ENCODE peak calls at places on chromosomes 3 and 15, in five cellular contexts. One of them, this sample, is unnamed.

GRCh38 chr15:39236375-39236774 is 344.5 kb upstream of the THBS1 start:
- DNase-seq in ovary: no peak
- DNase-seq in AG10803: no peak
- DNase-seq in pancreas: no peak
- DNase-seq in A549: no peak
- DNase-seq in this sample: no peak

GRCh38 chr3:119514637-119515036 is 16.3 kb downstream of the TIMMDC1 start:
- DNase-seq in ovary: no peak
- DNase-seq in AG10803: no peak
- DNase-seq in pancreas: no peak
- DNase-seq in A549: no peak
- DNase-seq in this sample: no peak

GRCh38 chr15:67902579-67902979 is 62.7 kb upstream of the RNU6-1 start:
- DNase-seq in ovary: no peak
- DNase-seq in AG10803: no peak
- DNase-seq in pancreas: no peak
- DNase-seq in A549: no peak
- DNase-seq in this sample: peak; percentile 91

GRCh38 chr3:183555541-183556081 is at the start of gene KLHL6:
- DNase-seq in ovary: no peak
- DNase-seq in AG10803: no peak
- DNase-seq in pancreas: no peak
- DNase-seq in A549: no peak
- DNase-seq in this sample: peak; percentile 89

GRCh38 chr3:52204337-52205073 is 6.5 kb downstream of the ALAS1 start:
- DNase-seq in ovary: no peak
- DNase-seq in AG10803: no peak
- DNase-seq in pancreas: no peak
- DNase-seq in A549: no peak
- DNase-seq in this sample: no peak

GRCh38 chr3:110608566-110608965 is 463.1 kb upstream of the NECTIN3 start:
- DNase-seq in ovary: no peak
- DNase-seq in AG10803: peak; percentile 52
- DNase-seq in pancreas: no peak
- DNase-seq in A549: no peak
- DNase-seq in this sample: no peak

GRCh38 chr3:48716508-48716981 is 476 bp downstream of the IP6K2 start:
- DNase-seq in ovary: no peak
- DNase-seq in AG10803: no peak
- DNase-seq in pancreas: no peak
- DNase-seq in A549: no peak
- DNase-seq in this sample: peak; percentile 58

GRCh38 chr3:13461169-13462124 is 18.7 kb upstream of the HDAC11 start:
- DNase-seq in ovary: peak; percentile 56
- DNase-seq in AG10803: no peak
- DNase-seq in pancreas: peak; percentile 82
- DNase-seq in A549: peak; percentile 84
- DNase-seq in this sample: peak; percentile 90

GRCh38 chr3:170572665-170573253 is 13.1 kb downstream of the SLC7A14 start:
- DNase-seq in ovary: no peak
- DNase-seq in AG10803: peak; percentile 74
- DNase-seq in pancreas: no peak
- DNase-seq in A549: peak; percentile 9
- DNase-seq in this sample: peak; percentile 83

GRCh38 chr3:149471991-149472390 is 2.5 kb upstream of the TM4SF4 start:
- DNase-seq in ovary: no peak
- DNase-seq in AG10803: peak; percentile 45
- DNase-seq in pancreas: no peak
- DNase-seq in A549: peak; percentile 37
- DNase-seq in this sample: no peak

GRCh38 chr15:95930659-95931375 is 399.7 kb upstream of the NR2F2 start:
- DNase-seq in ovary: peak; percentile 63
- DNase-seq in AG10803: no peak
- DNase-seq in pancreas: no peak
- DNase-seq in A549: no peak
- DNase-seq in this sample: no peak

GRCh38 chr3:161689699-161690098 is 193.1 kb downstream of the OTOL1 start:
- DNase-seq in ovary: no peak
- DNase-seq in AG10803: no peak
- DNase-seq in pancreas: no peak
- DNase-seq in A549: no peak
- DNase-seq in this sample: no peak

GRCh38 chr15:25812073-25812472 is 51.1 kb downstream of the ATP10A start:
- DNase-seq in ovary: no peak
- DNase-seq in AG10803: no peak
- DNase-seq in pancreas: no peak
- DNase-seq in A549: no peak
- DNase-seq in this sample: no peak

GRCh38 chr15:52309154-52309548 is 13.5 kb upstream of the MYO5C start:
- DNase-seq in ovary: no peak
- DNase-seq in AG10803: no peak
- DNase-seq in pancreas: no peak
- DNase-seq in A549: no peak
- DNase-seq in this sample: peak; percentile 80

GRCh38 chr3:42376397-42376798 is 34.0 kb downstream of the LYZL4 start:
- DNase-seq in ovary: no peak
- DNase-seq in AG10803: peak; percentile 50
- DNase-seq in pancreas: no peak
- DNase-seq in A549: no peak
- DNase-seq in this sample: no peak

GRCh38 chr3:74033366-74033765 is 408.6 kb upstream of the PDZRN3 start:
- DNase-seq in ovary: no peak
- DNase-seq in AG10803: no peak
- DNase-seq in pancreas: no peak
- DNase-seq in A549: no peak
- DNase-seq in this sample: no peak

GRCh38 chr3:186097663-186098451 is 11.0 kb downstream of the ETV5 start:
- DNase-seq in ovary: no peak
- DNase-seq in AG10803: peak; percentile 77
- DNase-seq in pancreas: peak; percentile 73
- DNase-seq in A549: peak; percentile 91
- DNase-seq in this sample: no peak

GRCh38 chr3:17741621-17742091 is 775 bp downstream of the TBC1D5 start:
- DNase-seq in ovary: no peak
- DNase-seq in AG10803: no peak
- DNase-seq in pancreas: no peak
- DNase-seq in A549: no peak
- DNase-seq in this sample: no peak

GRCh38 chr3:171838218-171838720 is 4.9 kb upstream of the TMEM212 start:
- DNase-seq in ovary: peak; percentile 65
- DNase-seq in AG10803: peak; percentile 88
- DNase-seq in pancreas: no peak
- DNase-seq in A549: peak; percentile 62
- DNase-seq in this sample: no peak
- TF ChIP-seq CTCF in ovary: no peak
- TF ChIP-seq CTCF in AG10803: peak; percentile 38
- TF ChIP-seq CTCF in pancreas: no peak
- TF ChIP-seq CTCF in A549: no peak
- TF ChIP-seq CTCF in this sample: no peak

DNA sequence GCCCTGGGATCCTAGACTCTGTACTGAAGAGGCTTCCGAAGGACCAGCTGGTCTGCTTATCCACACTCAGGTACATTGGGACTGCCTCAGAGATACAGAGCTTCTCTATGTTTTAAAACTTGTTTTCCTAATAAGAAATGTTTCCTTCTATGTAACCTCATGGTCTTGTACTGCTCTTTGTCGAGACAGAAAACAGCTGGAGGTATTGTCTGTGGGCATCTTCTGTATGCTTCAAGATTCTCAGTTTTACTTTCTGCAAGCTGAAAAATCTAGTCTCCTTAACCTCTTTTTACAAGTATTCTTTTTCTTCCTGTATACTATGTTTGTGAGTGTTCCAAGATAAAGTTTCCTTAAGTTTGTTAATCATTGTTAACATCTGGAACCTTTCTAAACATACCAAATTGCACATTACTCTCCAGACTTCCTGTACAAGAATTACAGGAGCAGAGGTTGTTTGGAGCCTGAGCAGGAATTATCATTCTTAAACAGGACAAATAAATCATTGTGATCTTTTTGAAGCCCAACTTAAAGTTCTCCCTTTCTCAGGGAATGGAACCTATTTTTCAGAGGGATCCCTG is 358.3 kb upstream of the CFAP20DC start:
- DNase-seq in ovary: no peak
- DNase-seq in AG10803: peak; percentile 38
- DNase-seq in pancreas: no peak
- DNase-seq in A549: no peak
- DNase-seq in this sample: peak; percentile 73
- H3K4me3 ChIP-seq in ovary: no peak overlapping the region
- H3K4me3 ChIP-seq in AG10803: no peak overlapping the region
- H3K4me3 ChIP-seq in pancreas: no peak overlapping the region
- H3K4me3 ChIP-seq in A549: no peak overlapping the region
- H3K4me3 ChIP-seq in this sample: no peak overlapping the region

GRCh38 chr3:78736863-78737262 is 1030.9 kb downstream of the ROBO1 start:
- DNase-seq in ovary: no peak
- DNase-seq in AG10803: peak; percentile 16
- DNase-seq in pancreas: no peak
- DNase-seq in A549: peak; percentile 43
- DNase-seq in this sample: peak; percentile 77

GRCh38 chr3:78742041-78742440 is 1025.8 kb downstream of the ROBO1 start:
- DNase-seq in ovary: no peak
- DNase-seq in AG10803: no peak
- DNase-seq in pancreas: no peak
- DNase-seq in A549: no peak
- DNase-seq in this sample: no peak

GRCh38 chr3:78745847-78746246 is 1022.0 kb downstream of the ROBO1 start:
- DNase-seq in ovary: no peak
- DNase-seq in AG10803: no peak
- DNase-seq in pancreas: no peak
- DNase-seq in A549: no peak
- DNase-seq in this sample: no peak

GRCh38 chr3:78737988-78738387 is 1029.8 kb downstream of the ROBO1 start:
- DNase-seq in ovary: no peak
- DNase-seq in AG10803: no peak
- DNase-seq in pancreas: no peak
- DNase-seq in A549: no peak
- DNase-seq in this sample: no peak

GRCh38 chr3:78741066-78741645 is 1026.6 kb downstream of the ROBO1 start:
- DNase-seq in ovary: no peak
- DNase-seq in AG10803: no peak
- DNase-seq in pancreas: no peak
- DNase-seq in A549: peak; percentile 22
- DNase-seq in this sample: no peak
- TF ChIP-seq CTCF in ovary: no peak
- TF ChIP-seq CTCF in AG10803: peak; percentile 49
- TF ChIP-seq CTCF in pancreas: no peak
- TF ChIP-seq CTCF in A549: no peak
- TF ChIP-seq CTCF in this sample: peak; percentile 32

GRCh38 chr3:176920806-176921205 is 276.5 kb downstream of the TBL1XR1 start:
- DNase-seq in ovary: no peak
- DNase-seq in AG10803: no peak
- DNase-seq in pancreas: no peak
- DNase-seq in A549: no peak
- DNase-seq in this sample: no peak
- H3K4me3 ChIP-seq in ovary: no peak overlapping the region
- H3K4me3 ChIP-seq in AG10803: no peak overlapping the region
- H3K4me3 ChIP-seq in pancreas: no peak overlapping the region
- H3K4me3 ChIP-seq in A549: no peak overlapping the region
- H3K4me3 ChIP-seq in this sample: no peak overlapping the region

GRCh38 chr15:59764775-59765174 is 75.7 kb upstream of the BNIP2 start:
- DNase-seq in ovary: no peak
- DNase-seq in AG10803: no peak
- DNase-seq in pancreas: no peak
- DNase-seq in A549: peak; percentile 24
- DNase-seq in this sample: peak; percentile 4
- TF ChIP-seq CTCF in ovary: no peak
- TF ChIP-seq CTCF in AG10803: no peak
- TF ChIP-seq CTCF in pancreas: no peak
- TF ChIP-seq CTCF in A549: no peak
- TF ChIP-seq CTCF in this sample: no peak

This sample was measured in GM12865.